ENCODE peak calls at places on chromosomes 6 and 20, in four cellular contexts. G, N, D and H are unnamed samples.

GRCh38 chr6:27786048-27786447 is 126.1 kb downstream of the OR2B2 start:
- DNase-seq in D (no peak), N (no peak), G (no peak), H (no peak)

GRCh38 chr20:34709836-34710567 is 5.9 kb downstream of the TP53INP2 start:
- DNase-seq in D (peak; percentile 80), N (peak; percentile 76), G (no peak), H (peak; percentile 70)

GRCh38 chr6:166572370-166573261 is 13.9 kb downstream of the RAMACL start:
- DNase-seq in N (peak; percentile 66), G (peak; percentile 25), D (no peak), H (peak; percentile 99)

GRCh38 chr20:41245086-41245707 is 72.3 kb downstream of the ZHX3 start:
- DNase-seq in D (peak; percentile 47), N (peak; percentile 57), G (peak; percentile 33), H (peak; percentile 35)

GRCh38 chr20:16434087-16434664 is 139.1 kb downstream of the KIF16B start:
- DNase-seq in N (peak; percentile 84), G (peak; percentile 63), D (peak; percentile 5), H (peak; percentile 36)

GRCh38 chr6:90216081-90216977 is 80.3 kb downstream of the BACH2 start:
- DNase-seq in N (peak; percentile 49), G (no peak), D (peak; percentile 37), H (peak; percentile 82)

GRCh38 chr20:4787069-4787468 is 65.4 kb downstream of the PRND start:
- DNase-seq in D (no peak), G (no peak), N (no peak), H (no peak)

GRCh38 chr20:46009847-46010246 is 1.1 kb downstream of the MMP9 start:
- DNase-seq in D (no peak), G (no peak), N (no peak), H (no peak)

GRCh38 chr6:15246217-15247211 is 645 bp downstream of the JARID2 start:
- DNase-seq in D (no peak), G (no peak), N (no peak), H (peak; percentile 38)

GRCh38 chr6:131807644-131808459 is at the start of gene ENPP1:
- DNase-seq in G (no peak), N (peak; percentile 76), D (peak; percentile 65), H (peak; percentile 69)

GRCh38 chr20:56614196-56614595 is 14.9 kb upstream of the TFAP2C start:
- DNase-seq in N (no peak), G (no peak), D (no peak), H (no peak)

GRCh38 chr6:43271944-43272343 is 26.1 kb upstream of the SLC22A7 start:
- DNase-seq in D (no peak), G (no peak), N (no peak), H (no peak)

GRCh38 chr20:37969949-37970855 is 63.1 kb downstream of the TTI1 start:
- DNase-seq in G (no peak), N (no peak), D (no peak), H (no peak)

GRCh38 chr6:90103056-90103793 is 193.4 kb downstream of the BACH2 start:
- DNase-seq in N (no peak), D (no peak), G (no peak), H (peak; percentile 54)

GRCh38 chr6:137121401-137121997 is 51.9 kb downstream of the IL22RA2 start:
- DNase-seq in D (no peak), N (no peak), G (no peak), H (no peak)

GRCh38 chr20:38123021-38123587 is 42.0 kb downstream of the TGM2 start:
- DNase-seq in N (no peak), G (no peak), D (no peak), H (peak; percentile 90)

GRCh38 chr6:41344865-41345264 is 9.5 kb downstream of the NCR2 start:
- DNase-seq in N (no peak), G (no peak), D (no peak), H (no peak)

GRCh38 chr6:28953039-28953872 is 29.5 kb upstream of the TRIM27 start:
- DNase-seq in G (peak; percentile 41), N (no peak), D (peak; percentile 43), H (peak; percentile 69)

GRCh38 chr6:142481466-142481865 is 179.7 kb downstream of the ADGRG6 start:
- DNase-seq in G (no peak), D (no peak), N (no peak), H (peak; percentile 7)

GRCh38 chr6:49801525-49801924 is 14.4 kb upstream of the PGK2 start:
- DNase-seq in N (no peak), G (no peak), D (no peak), H (no peak)

GRCh38 chr6:79586548-79586947 is 44.6 kb upstream of the SH3BGRL2 start:
- DNase-seq in G (no peak), N (peak; percentile 36), D (no peak), H (peak; percentile 65)

GRCh38 chr6:13635948-13636658 is 21.0 kb downstream of the NOL7 start:
- DNase-seq in D (no peak), G (no peak), N (no peak), H (no peak)

GRCh38 chr6:136335736-136336362 is 46.2 kb upstream of the BCLAF1 start:
- DNase-seq in G (no peak), D (no peak), N (no peak), H (no peak)

GRCh38 chr20:46343358-46344357 is 35.4 kb upstream of the CDH22 start:
- DNase-seq in G (no peak), N (no peak), D (no peak), H (no peak)

GRCh38 chr6:85157266-85157665 is 292.6 kb upstream of the NT5E start:
- DNase-seq in G (no peak), D (no peak), N (no peak), H (no peak)
- H3K27ac ChIP-seq in G (no peak overlapping the region), D (no peak overlapping the region), N (no peak overlapping the region), H (no peak overlapping the region)

GRCh38 chr6:81937296-81937937 is 184.9 kb upstream of the TENT5A start:
- DNase-seq in D (no peak), N (no peak), G (no peak), H (peak; percentile 61)

GRCh38 chr6:81939774-81940165 is 187.3 kb upstream of the TENT5A start:
- DNase-seq in D (no peak), N (no peak), G (no peak), H (no peak)

GRCh38 chr6:81938014-81938761 is 185.7 kb upstream of the TENT5A start:
- DNase-seq in G (no peak), D (no peak), N (no peak), H (peak; percentile 81)

GRCh38 chr6:81940451-81940850 is 188.0 kb upstream of the TENT5A start:
- DNase-seq in G (no peak), N (no peak), D (no peak), H (no peak)

DNA sequence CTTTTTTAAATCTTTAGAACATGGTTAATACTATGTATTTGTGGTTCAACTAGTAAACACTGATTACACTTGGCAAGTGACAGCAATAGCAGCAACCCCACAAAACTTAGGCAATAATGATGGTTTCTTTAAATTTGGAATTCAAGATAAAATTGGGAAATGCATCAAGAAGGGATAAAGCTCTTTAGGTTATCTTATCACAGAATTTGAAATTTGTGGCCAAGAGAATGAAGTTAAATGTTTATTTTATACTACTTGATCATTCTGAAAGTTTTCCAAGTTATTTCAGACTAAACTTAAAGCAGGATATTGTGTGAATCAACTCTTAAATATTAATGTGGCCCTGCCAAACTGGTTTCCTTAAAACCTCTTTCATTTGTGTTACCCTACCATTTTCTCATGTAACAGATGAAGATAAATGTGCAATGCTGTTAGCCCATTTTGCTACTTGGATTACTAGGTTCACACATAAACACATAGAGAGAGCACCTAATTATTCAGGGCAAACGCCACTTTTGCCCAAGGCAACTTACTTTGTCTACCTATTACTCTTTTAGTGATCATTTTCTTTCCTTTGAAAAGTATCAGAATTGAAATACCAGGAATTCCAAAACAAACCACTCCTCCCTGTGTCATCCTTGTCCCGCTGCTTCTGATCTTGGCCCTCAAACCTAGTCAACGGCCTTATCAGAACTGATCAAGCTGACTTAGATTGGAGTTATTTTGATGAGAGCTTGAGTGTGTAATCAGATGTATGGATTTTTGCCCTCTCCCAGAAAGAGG is 186.7 kb upstream of the TENT5A start:
- DNase-seq in G (no peak), N (no peak), D (no peak), H (peak; percentile 21)
- H2BK15ac ChIP-seq in G (no peak overlapping the region), N (no peak overlapping the region), D (no peak overlapping the region), H (no peak overlapping the region)

GRCh38 chr6:52577022-52577777 is at the start of gene TRAM2:
- DNase-seq in D (peak; percentile 91), G (no peak), N (peak; percentile 80), H (peak; percentile 86)
- H2BK12ac ChIP-seq in D (no peak within 1 kb of the TSS), G (no peak within 1 kb of the TSS), N (no peak within 1 kb of the TSS), H (peak within 1 kb of the TSS; percentile 81)

GRCh38 chr6:36131517-36132220 is 1.4 kb downstream of the MAPK13 start:
- DNase-seq in D (no peak), N (no peak), G (no peak), H (peak; percentile 97)

GRCh38 chr6:36128793-36129192 is 1.5 kb upstream of the MAPK13 start:
- DNase-seq in N (no peak), D (no peak), G (no peak), H (no peak)

GRCh38 chr6:36132221-36132895 is 2.0 kb downstream of the MAPK13 start:
- DNase-seq in D (no peak), G (no peak), N (no peak), H (no peak)

GRCh38 chr6:36129889-36130671 is at the start of gene MAPK13:
- DNase-seq in D (no peak), N (peak; percentile 59), G (no peak), H (peak; percentile 64)

GRCh38 chr6:36130672-36131516 is 581 bp downstream of the MAPK13 start:
- DNase-seq in D (peak; percentile 21), G (no peak), N (peak; percentile 62), H (no peak)
- H3K27ac ChIP-seq in D (no peak overlapping the region), G (peak overlapping the region; percentile 30), N (no peak overlapping the region), H (no peak overlapping the region)

DNA sequence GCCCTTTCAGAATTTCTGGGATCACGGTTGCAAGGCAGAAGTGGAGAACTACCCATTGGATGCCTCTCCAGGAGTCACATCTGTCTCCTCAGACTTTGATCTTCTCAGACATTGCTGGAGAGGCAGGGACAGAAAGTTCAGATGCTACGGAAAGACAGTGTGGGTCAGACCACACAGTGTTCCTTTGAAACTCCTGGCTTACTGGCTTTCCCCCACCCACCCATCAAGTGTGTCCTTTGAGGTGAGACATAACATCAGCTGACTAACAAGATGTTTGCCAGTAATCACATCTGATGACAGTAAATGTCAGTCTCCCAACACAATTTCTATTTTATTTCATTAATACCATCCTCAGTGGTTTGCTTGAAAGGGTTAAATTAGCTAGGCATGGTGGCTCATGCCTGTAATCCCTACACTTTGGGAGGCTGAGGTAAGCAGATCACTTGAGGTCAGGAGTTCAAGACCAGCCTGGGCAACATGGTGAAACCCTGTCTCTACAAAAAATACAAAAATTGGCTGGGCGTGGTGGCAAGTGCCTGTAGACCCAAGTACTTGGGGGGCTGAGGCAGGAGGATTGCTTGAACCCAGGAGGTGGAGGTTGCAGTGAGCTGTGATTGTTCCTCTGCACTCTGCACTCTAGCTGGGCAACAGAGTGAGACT is 67.2 kb upstream of the SNX9 start:
- DNase-seq in G (no peak), D (no peak), N (no peak), H (no peak)
- H2BK15ac ChIP-seq in G (no peak overlapping the region), D (no peak overlapping the region), N (no peak overlapping the region), H (no peak overlapping the region)